ENCODE peak calls at places on chromosomes 3 and 15, in seven cellular contexts. G is SHP77 treated with DMSO at 0.1 percent for 48 hours; L is fibroblast of lung; W is kidney glomerular epithelial cell; J is Jurkat, Clone E6-1; Q is M059J; M is HT-29. E is an unnamed sample.

GRCh38 chr15:65008989-65009388 is 19.3 kb upstream of the SPG21 start:
- DNase-seq in M (peak; percentile 47), G (no peak), L (peak; percentile 11), W (no peak), Q (no peak), J (no peak), E (no peak)

GRCh38 chr3:137769321-137770065 is 5.4 kb downstream of the SOX14 start:
- DNase-seq in G (no peak), M (no peak), Q (no peak), J (no peak), W (no peak), L (no peak), E (no peak)

GRCh38 chr3:178512627-178513026 is 23.6 kb upstream of the KCNMB2 start:
- DNase-seq in M (no peak), W (no peak), Q (no peak), J (no peak), G (no peak), L (no peak), E (no peak)

GRCh38 chr15:75431250-75431649 is 20.2 kb downstream of the SIN3A start:
- DNase-seq in J (no peak), G (no peak), W (no peak), L (no peak), M (no peak), Q (no peak), E (no peak)

GRCh38 chr3:45635475-45636256 is 41.1 kb downstream of the LIMD1 start:
- DNase-seq in G (no peak), L (peak; percentile 73), M (no peak), Q (peak; percentile 74), W (peak; percentile 92), J (no peak), E (no peak)

GRCh38 chr3:48125026-48125704 is 63.1 kb downstream of the CDC25A start:
- DNase-seq in J (peak; percentile 69), Q (peak; percentile 47), M (no peak), G (no peak), W (peak; percentile 86), L (no peak), E (no peak)

GRCh38 chr3:45611619-45612018 is 17.1 kb downstream of the LIMD1 start:
- DNase-seq in M (no peak), W (no peak), J (no peak), G (no peak), L (no peak), Q (no peak), E (no peak)

GRCh38 chr15:77584691-77585090 is 48.0 kb downstream of the LINGO1 start:
- DNase-seq in J (no peak), W (no peak), Q (no peak), G (no peak), M (no peak), L (no peak), E (no peak)

GRCh38 chr3:52216585-52217408 is 8.6 kb downstream of the TLR9 start:
- DNase-seq in L (peak; percentile 92), Q (peak; percentile 96), J (peak; percentile 70), M (peak; percentile 90), G (peak; percentile 51), W (peak; percentile 52), E (no peak)

GRCh38 chr3:43035801-43036340 is 56.8 kb downstream of the GASK1A start:
- DNase-seq in G (no peak), W (no peak), Q (no peak), L (no peak), M (no peak), J (no peak), E (no peak)

GRCh38 chr15:63344737-63345390 is 36.8 kb downstream of the CA12 start:
- DNase-seq in L (no peak), Q (peak; percentile 71), J (no peak), M (no peak), W (no peak), G (no peak), E (no peak)

GRCh38 chr3:114983248-114983647 is 163.8 kb downstream of the ZBTB20 start:
- DNase-seq in M (no peak), L (no peak), Q (no peak), G (no peak), W (no peak), J (no peak), E (no peak)

GRCh38 chr3:160205606-160206005 is 19.6 kb upstream of the C3orf80 start:
- DNase-seq in Q (peak; percentile 10), M (no peak), W (no peak), G (no peak), J (no peak), L (no peak), E (no peak)

GRCh38 chr3:188712257-188712924 is 459.4 kb upstream of the TPRG1 start:
- DNase-seq in G (no peak), W (peak; percentile 32), M (no peak), Q (peak; percentile 60), J (no peak), L (peak; percentile 93), E (no peak)

GRCh38 chr15:45641374-45641778 is 6.5 kb downstream of the SQOR start:
- DNase-seq in G (no peak), J (no peak), L (peak; percentile 94), W (peak; percentile 87), M (peak; percentile 57), Q (peak; percentile 71), E (no peak)

GRCh38 chr3:157135671-157136396 is 24.1 kb downstream of the CCNL1 start:
- DNase-seq in Q (peak; percentile 60), G (no peak), L (peak; percentile 82), W (peak; percentile 21), J (no peak), M (peak; percentile 50), E (no peak)

GRCh38 chr3:80734483-80734882 is 966.7 kb upstream of the ROBO1 start:
- DNase-seq in G (no peak), M (no peak), L (no peak), Q (no peak), J (no peak), W (no peak), E (no peak)

GRCh38 chr3:49298511-49298910 is 21.5 kb upstream of the C3orf62 start:
- DNase-seq in M (no peak), Q (no peak), G (no peak), W (no peak), J (no peak), L (no peak), E (no peak)

GRCh38 chr3:13822042-13822441 is 57.8 kb downstream of the WNT7A start:
- DNase-seq in G (no peak), M (no peak), W (no peak), L (no peak), Q (peak; percentile 81), J (no peak), E (no peak)

GRCh38 chr3:14532691-14533456 is 7.3 kb downstream of the GRIP2 start:
- DNase-seq in L (no peak), M (peak; percentile 51), Q (peak; percentile 25), J (no peak), W (no peak), G (no peak), E (no peak)